ENCODE peak calls at places on chromosomes 13 and 19, in nine cellular contexts. I, Z, U, M, Q, R, X, Y and T are unnamed samples.

GRCh38 chr13:106555631-106556328 is 12.2 kb downstream of the ARGLU1 start:
- DNase-seq in I (no peak), X (no peak), Z (no peak), U (no peak), M (no peak), R (no peak), Q (no peak), Y (no peak), T (no peak)

GRCh38 chr13:50016421-50016820 is 1.2 kb downstream of the KCNRG start:
- DNase-seq in I (no peak), Z (no peak), Y (no peak), X (no peak), M (no peak), U (no peak), R (no peak), Q (no peak), T (no peak)

GRCh38 chr19:39671739-39672363 is 16.1 kb downstream of the LGALS16 start:
- DNase-seq in R (no peak), M (peak), I (no peak), X (peak), U (no peak), Q (no peak), Y (no peak), Z (no peak), T (peak)

GRCh38 chr13:30873519-30873918 is 32.6 kb upstream of the MEDAG start:
- DNase-seq in Q (no peak), M (no peak), X (no peak), U (no peak), R (no peak), Y (no peak), I (no peak), Z (no peak), T (no peak)

GRCh38 chr19:40745402-40745780 is 4.9 kb downstream of the ACTMAP start:
- DNase-seq in I (no peak), Q (no peak), U (no peak), M (no peak), R (no peak), X (no peak), Z (no peak), Y (no peak), T (no peak)

GRCh38 chr13:37138169-37138568 is 32.7 kb upstream of the CSNK1A1L start:
- DNase-seq in I (no peak), R (no peak), Q (no peak), M (peak), Z (no peak), Y (no peak), U (no peak), X (no peak), T (peak)

GRCh38 chr19:3458229-3458555 is 22.1 kb downstream of the SMIM24 start:
- DNase-seq in Z (no peak), Y (peak), R (no peak), M (peak), I (no peak), X (no peak), Q (no peak), U (no peak), T (no peak)

GRCh38 chr19:55383789-55384575 is at the start of gene TMEM238:
- DNase-seq in X (no peak), Q (peak), Y (peak), I (no peak), M (peak), R (no peak), Z (peak), U (peak), T (peak)

GRCh38 chr19:51743405-51743804 is 8.3 kb downstream of the FPR1 start:
- DNase-seq in I (no peak), X (no peak), R (no peak), Q (no peak), Z (no peak), U (no peak), M (no peak), Y (no peak), T (no peak)

GRCh38 chr19:33771308-33772101 is 25.2 kb upstream of the KCTD15 start:
- DNase-seq in R (no peak), Q (peak), Y (peak), U (peak), M (peak), X (peak), Z (peak), I (no peak), T (peak)

GRCh38 chr13:30714629-30715028 is 20.7 kb upstream of the ALOX5AP start:
- DNase-seq in X (no peak), R (no peak), Z (no peak), M (no peak), Q (no peak), I (no peak), U (no peak), Y (no peak), T (no peak)

GRCh38 chr19:29277107-29277506 is 64.2 kb upstream of the UQCRFS1 start:
- DNase-seq in Y (peak), M (peak), Q (no peak), R (no peak), Z (no peak), I (no peak), U (no peak), X (no peak), T (no peak)

GRCh38 chr13:73177017-73177416 is 118.2 kb downstream of the KLF5 start:
- DNase-seq in Z (no peak), Q (no peak), I (no peak), Y (no peak), R (no peak), X (no peak), M (no peak), U (no peak), T (peak)

GRCh38 chr19:3047307-3048189 is 14.7 kb downstream of the TLE5 start:
- DNase-seq in Y (peak), X (peak), R (peak), Z (peak), U (peak), M (peak), Q (peak), I (no peak), T (peak)

GRCh38 chr19:19171821-19172532 is 1.9 kb upstream of the MEF2B start:
- DNase-seq in R (no peak), M (peak), U (no peak), Q (no peak), X (no peak), I (no peak), Z (peak), Y (no peak), T (no peak)

GRCh38 chr13:62510906-62511655 is 1095.4 kb upstream of the PCDH20 start:
- DNase-seq in M (peak), U (no peak), I (no peak), X (no peak), Z (no peak), R (no peak), Y (no peak), Q (no peak), T (no peak)

GRCh38 chr13:93364166-93364565 is 137.6 kb downstream of the GPC6 start:
- DNase-seq in M (no peak), U (no peak), I (no peak), R (no peak), X (no peak), Z (no peak), Q (no peak), Y (no peak), T (peak)

GRCh38 chr19:29370276-29370675 is 155.5 kb upstream of the VSTM2B start:
- DNase-seq in I (no peak), Y (no peak), Z (no peak), M (no peak), R (no peak), U (no peak), X (no peak), Q (no peak), T (no peak)

GRCh38 chr13:52405767-52406494 is at the start of gene THSD1:
- DNase-seq in Q (peak), U (peak), X (peak), I (peak), Y (peak), M (peak), Z (peak), R (no peak), T (peak)

GRCh38 chr19:3098515-3099346 is 4.6 kb downstream of the GNA11 start:
- DNase-seq in Y (peak), X (no peak), Z (peak), R (no peak), I (no peak), Q (peak), U (no peak), M (no peak), T (no peak)

GRCh38 chr19:15028490-15028889 is 20.8 kb upstream of the CASP14 start:
- DNase-seq in R (no peak), M (no peak), Z (no peak), Q (no peak), Y (no peak), U (no peak), I (no peak), X (no peak), T (no peak)

GRCh38 chr19:35739275-35740107 is 2.8 kb downstream of the IGFLR1 start:
- DNase-seq in U (no peak), M (peak), X (no peak), I (no peak), Y (no peak), R (no peak), Q (no peak), Z (no peak), T (no peak)

GRCh38 chr13:20495087-20496023 is 30.3 kb downstream of the CRYL1 start:
- DNase-seq in M (peak), R (peak), Q (no peak), Y (no peak), I (no peak), U (peak), X (peak), Z (no peak), T (peak)
- H3K4me3 ChIP-seq in M (no peak), R (peak), Q (peak), Y (peak), I (no peak), U (no peak), X (no peak), Z (peak), T (no peak)

DNA sequence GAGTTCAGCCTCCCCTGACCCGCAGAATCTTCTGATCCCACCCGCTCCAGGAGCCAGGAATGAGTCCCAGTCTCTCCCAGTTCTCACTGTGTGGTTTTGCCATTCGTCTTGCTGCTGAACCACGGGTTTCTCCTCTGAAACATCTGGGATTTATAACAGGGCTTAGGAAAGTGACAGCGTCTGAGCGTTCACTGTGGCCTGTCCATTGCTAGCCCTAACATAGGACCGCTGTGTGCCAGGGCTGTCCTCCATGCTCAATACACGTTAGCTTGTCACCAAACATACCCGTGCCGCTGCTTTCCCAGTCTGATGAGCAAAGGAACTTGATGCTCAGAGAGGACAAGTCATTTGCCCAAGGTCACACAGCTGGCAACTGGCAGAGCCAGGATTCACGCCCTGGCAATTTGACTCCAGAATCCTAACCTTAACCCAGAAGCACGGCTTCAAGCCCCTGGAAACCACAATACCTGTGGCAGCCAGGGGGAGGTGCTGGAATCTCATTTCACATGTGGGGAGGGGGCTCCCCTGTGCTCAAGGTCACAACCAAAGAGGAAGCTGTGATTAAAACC is 1.1 kb upstream of the APOE start:
- DNase-seq in R (no peak), Q (no peak), I (no peak), Y (no peak), Z (no peak), M (peak), U (no peak), X (no peak), T (no peak)
- TF ChIP-seq CTCF in R (no peak), Q (no peak), I (no peak), Y (no peak), Z (peak), M (peak), U (no peak), X (no peak), T (peak)

GRCh38 chr13:44435142-44435982 is 61.7 kb downstream of the SERP2 start:
- DNase-seq in Q (peak), X (peak), Y (peak), M (peak), U (peak), I (peak), R (peak), Z (peak), T (peak)
- H3K4me3 ChIP-seq in Q (peak), X (peak), Y (peak), M (peak), U (peak), I (peak), R (peak), Z (peak), T (peak)

GRCh38 chr19:1039646-1040475 is at the start of gene ABCA7:
- DNase-seq in X (peak), Z (peak), I (peak), M (peak), R (peak), Y (peak), Q (peak), U (peak), T (peak)
- TF ChIP-seq CTCF in X (no peak), Z (no peak), I (no peak), M (no peak), R (no peak), Y (no peak), Q (no peak), U (no peak), T (no peak)

DNA sequence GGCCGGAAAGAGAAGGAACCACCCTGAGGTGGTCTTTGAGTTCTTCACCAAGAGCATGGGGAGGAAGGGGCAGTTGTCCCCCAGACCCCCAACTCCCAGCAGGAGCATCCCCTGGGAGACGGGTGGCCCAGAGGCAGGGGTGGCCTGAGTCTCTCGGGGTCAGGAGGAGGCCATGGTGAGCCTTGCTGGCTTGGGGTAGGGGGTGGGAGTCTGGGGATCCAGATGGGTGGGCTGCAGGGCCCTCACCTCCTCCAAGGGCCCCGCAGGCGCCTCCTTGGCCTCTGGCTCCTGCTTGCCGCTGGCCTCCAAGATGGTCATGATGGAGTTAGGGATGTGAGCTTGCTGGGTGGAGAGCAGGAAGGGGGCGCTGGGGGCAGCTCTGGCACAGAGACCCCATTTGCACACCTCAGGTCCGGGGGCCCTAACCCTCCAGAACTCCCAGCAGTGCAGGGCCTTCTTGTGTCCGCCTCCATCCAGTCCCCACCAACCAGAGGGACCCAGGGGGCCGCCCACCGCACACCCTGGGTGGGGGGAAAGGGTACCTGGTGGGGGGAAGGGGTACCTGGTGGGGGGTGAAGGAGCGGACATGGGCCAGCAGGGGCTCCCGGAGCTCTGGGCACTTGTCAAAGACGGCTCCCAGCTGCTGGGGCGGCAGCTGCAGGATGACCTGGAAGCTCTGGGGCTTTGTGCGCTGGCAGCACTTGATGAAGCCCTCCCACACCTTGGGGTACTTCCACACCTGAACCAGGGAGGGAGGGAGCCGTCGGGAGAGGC is 1.3 kb upstream of the RSPH6A start:
- DNase-seq in X (no peak), M (peak), I (no peak), R (no peak), Q (no peak), U (peak), Y (no peak), Z (no peak), T (no peak)
- H3K4me3 ChIP-seq in X (no peak), M (peak), I (no peak), R (no peak), Q (peak), U (no peak), Y (no peak), Z (no peak), T (no peak)

GRCh38 chr13:94599877-94600276 is 1.8 kb upstream of the GPR180 start:
- DNase-seq in R (no peak), Y (no peak), M (no peak), Z (no peak), I (no peak), X (no peak), U (no peak), Q (no peak), T (no peak)

GRCh38 chr13:94596575-94596971 is 621 bp upstream of the TGDS start:
- DNase-seq in R (no peak), Q (no peak), M (no peak), U (peak), Y (no peak), X (no peak), I (no peak), Z (peak), T (no peak)

GRCh38 chr13:94595006-94595942 is 678 bp downstream of the TGDS start:
- DNase-seq in I (no peak), R (no peak), X (no peak), Z (peak), Q (no peak), M (peak), Y (no peak), U (peak), T (peak)

GRCh38 chr13:94598281-94598680 is 2.3 kb upstream of the TGDS start:
- DNase-seq in Z (no peak), Y (no peak), M (no peak), R (no peak), X (no peak), Q (no peak), U (no peak), I (no peak), T (no peak)

GRCh38 chr13:94595943-94596574 is at the start of gene TGDS:
- DNase-seq in I (peak), M (peak), Z (peak), Y (peak), X (peak), R (peak), Q (peak), U (peak), T (peak)
- TF ChIP-seq CTCF in I (no peak), M (no peak), Z (no peak), Y (no peak), X (peak), R (no peak), Q (peak), U (peak), T (no peak)

GRCh38 chr19:17138937-17139598 is 63.5 kb downstream of the MYO9B start:
- DNase-seq in X (no peak), Z (no peak), U (no peak), I (no peak), R (peak), Q (peak), Y (peak), M (no peak), T (no peak)

GRCh38 chr19:17137417-17137816 is 61.8 kb downstream of the MYO9B start:
- DNase-seq in Y (peak), Z (no peak), X (no peak), M (no peak), I (no peak), U (no peak), R (no peak), Q (peak), T (no peak)

GRCh38 chr19:17136617-17137016 is 61.0 kb downstream of the MYO9B start:
- DNase-seq in Z (no peak), M (no peak), X (no peak), U (no peak), Y (no peak), R (no peak), Q (no peak), I (no peak), T (no peak)

GRCh38 chr19:17136026-17136425 is 60.4 kb downstream of the MYO9B start:
- DNase-seq in Z (no peak), Y (no peak), U (no peak), I (no peak), R (no peak), X (no peak), M (peak), Q (no peak), T (no peak)
- H3K4me3 ChIP-seq in Z (peak), Y (no peak), U (no peak), I (no peak), R (peak), X (no peak), M (peak), Q (peak), T (no peak)

GRCh38 chr13:98405690-98406344 is 171.1 kb downstream of the STK24 start:
- DNase-seq in U (no peak), Z (no peak), X (no peak), Q (no peak), Y (no peak), I (no peak), R (no peak), M (no peak), T (no peak)

GRCh38 chr13:98406475-98406874 is 170.4 kb downstream of the STK24 start:
- DNase-seq in U (no peak), X (no peak), M (no peak), Z (no peak), R (no peak), Y (no peak), Q (no peak), I (no peak), T (no peak)

GRCh38 chr13:98406971-98407370 is 169.9 kb downstream of the STK24 start:
- DNase-seq in Z (no peak), Q (no peak), I (no peak), X (no peak), U (no peak), R (no peak), Y (no peak), M (no peak), T (no peak)

GRCh38 chr13:98403076-98403475 is 173.8 kb downstream of the STK24 start:
- DNase-seq in Y (no peak), R (no peak), U (no peak), M (no peak), Q (no peak), X (no peak), Z (no peak), I (no peak), T (no peak)

DNA sequence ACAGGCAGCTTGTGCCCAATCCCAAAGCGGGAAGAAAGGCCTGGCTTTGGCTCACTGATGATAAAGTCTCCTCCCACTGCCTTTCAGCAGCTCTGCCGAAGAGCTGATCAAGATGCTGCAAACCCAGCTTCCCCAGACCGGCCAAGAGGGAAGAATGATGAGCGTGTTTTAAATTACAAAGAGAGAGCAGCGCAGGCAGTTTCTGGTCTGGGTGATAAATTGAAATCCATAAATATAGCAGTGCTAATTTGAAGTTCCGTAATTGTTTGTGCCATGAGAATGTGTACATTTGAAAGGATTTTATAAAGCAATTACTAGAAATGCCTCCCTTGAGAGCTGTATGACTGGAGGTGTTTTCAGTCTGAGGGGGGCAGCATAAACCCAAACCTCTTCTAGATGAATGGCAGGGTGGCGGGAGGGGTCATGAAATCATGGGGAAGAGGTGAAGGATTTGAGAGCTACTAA is 171.8 kb downstream of the STK24 start:
- DNase-seq in R (no peak), M (peak), U (no peak), Y (no peak), I (no peak), Q (no peak), X (no peak), Z (no peak), T (no peak)
- TF ChIP-seq CTCF in R (no peak), M (peak), U (no peak), Y (no peak), I (no peak), Q (no peak), X (no peak), Z (no peak), T (no peak)

DNA sequence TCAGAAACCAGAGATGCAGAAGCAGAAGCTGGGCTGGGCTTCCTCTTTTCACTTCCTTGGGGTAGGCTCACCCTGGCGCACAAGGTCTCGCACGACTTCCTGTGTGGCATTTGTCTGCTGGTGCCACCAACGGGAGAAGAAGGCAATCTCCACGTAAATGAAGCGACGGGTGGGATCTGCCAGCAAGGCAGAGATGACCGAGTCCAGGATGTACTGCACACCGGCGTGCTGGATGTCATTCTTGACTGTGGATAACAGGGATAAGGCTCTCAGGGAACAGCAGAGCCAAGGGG is 1.3 kb downstream of the MAN2B1 start:
- DNase-seq in R (no peak), X (no peak), Q (peak), M (no peak), U (no peak), I (no peak), Y (peak), Z (peak), T (no peak)
- H3K4me3 ChIP-seq in R (peak), X (no peak), Q (peak), M (no peak), U (no peak), I (no peak), Y (peak), Z (peak), T (no peak)